ENCODE peak calls at places on chromosome 9, in six cellular contexts. One of them, this sample, is unnamed.

GRCh38 chr9:19451240-19452087 is 42.7 kb downstream of the ACER2 start:
- DNase-seq in H1: no peak
- DNase-seq in A549: no peak
- DNase-seq in lower leg skin: no peak
- DNase-seq in esophagus squamous epithelium: no peak
- DNase-seq in adrenal gland: no peak
- DNase-seq in this sample: no peak

GRCh38 chr9:15361737-15362136 is 54.7 kb upstream of the TTC39B start:
- DNase-seq in H1: no peak
- DNase-seq in A549: no peak
- DNase-seq in lower leg skin: no peak
- DNase-seq in esophagus squamous epithelium: no peak
- DNase-seq in adrenal gland: no peak
- DNase-seq in this sample: no peak

GRCh38 chr9:68780377-68780707 is 75.3 kb downstream of the PIP5K1B start:
- DNase-seq in H1: no peak
- DNase-seq in A549: no peak
- DNase-seq in lower leg skin: no peak
- DNase-seq in esophagus squamous epithelium: no peak
- DNase-seq in adrenal gland: no peak
- DNase-seq in this sample: no peak

GRCh38 chr9:91954841-91955471 is 4.9 kb upstream of the ROR2 start:
- DNase-seq in H1: peak
- DNase-seq in A549: peak
- DNase-seq in lower leg skin: peak
- DNase-seq in esophagus squamous epithelium: no peak
- DNase-seq in adrenal gland: peak
- DNase-seq in this sample: no peak

GRCh38 chr9:112380771-112381181 is 868 bp downstream of the HSDL2 start:
- DNase-seq in H1: no peak
- DNase-seq in A549: peak
- DNase-seq in lower leg skin: no peak
- DNase-seq in esophagus squamous epithelium: no peak
- DNase-seq in adrenal gland: peak
- DNase-seq in this sample: no peak

GRCh38 chr9:99577351-99577750 is 244.3 kb upstream of the NR4A3 start:
- DNase-seq in H1: no peak
- DNase-seq in A549: no peak
- DNase-seq in lower leg skin: no peak
- DNase-seq in esophagus squamous epithelium: no peak
- DNase-seq in adrenal gland: no peak
- DNase-seq in this sample: no peak

GRCh38 chr9:78566948-78567675 is 270.2 kb downstream of the PSAT1 start:
- DNase-seq in H1: no peak
- DNase-seq in A549: no peak
- DNase-seq in lower leg skin: no peak
- DNase-seq in esophagus squamous epithelium: no peak
- DNase-seq in adrenal gland: no peak
- DNase-seq in this sample: no peak

GRCh38 chr9:69502671-69503301 is 169.4 kb downstream of the APBA1 start:
- DNase-seq in H1: no peak
- DNase-seq in A549: no peak
- DNase-seq in lower leg skin: no peak
- DNase-seq in esophagus squamous epithelium: no peak
- DNase-seq in adrenal gland: no peak
- DNase-seq in this sample: no peak

GRCh38 chr9:10366171-10366779 is 246.5 kb downstream of the PTPRD start:
- DNase-seq in H1: no peak
- DNase-seq in A549: peak
- DNase-seq in lower leg skin: no peak
- DNase-seq in esophagus squamous epithelium: no peak
- DNase-seq in adrenal gland: no peak
- DNase-seq in this sample: no peak

GRCh38 chr9:83431470-83432060 is 106.6 kb downstream of the FRMD3 start:
- DNase-seq in H1: no peak
- DNase-seq in A549: peak
- DNase-seq in lower leg skin: no peak
- DNase-seq in esophagus squamous epithelium: no peak
- DNase-seq in adrenal gland: peak
- DNase-seq in this sample: peak

GRCh38 chr9:22307013-22307711 is 139.5 kb upstream of the DMRTA1 start:
- DNase-seq in H1: no peak
- DNase-seq in A549: peak
- DNase-seq in lower leg skin: no peak
- DNase-seq in esophagus squamous epithelium: no peak
- DNase-seq in adrenal gland: peak
- DNase-seq in this sample: no peak

GRCh38 chr9:121662359-121662758 is 10.9 kb downstream of the DAB2IP start:
- DNase-seq in H1: no peak
- DNase-seq in A549: no peak
- DNase-seq in lower leg skin: no peak
- DNase-seq in esophagus squamous epithelium: no peak
- DNase-seq in adrenal gland: no peak
- DNase-seq in this sample: no peak

GRCh38 chr9:61667559-61668121 is 477.8 kb downstream of the SPATA31A7 start:
- DNase-seq in H1: no peak
- DNase-seq in A549: no peak
- DNase-seq in lower leg skin: no peak
- DNase-seq in esophagus squamous epithelium: no peak
- DNase-seq in adrenal gland: no peak
- DNase-seq in this sample: no peak

GRCh38 chr9:133360400-133361393 is 4.3 kb downstream of the SURF2 start:
- DNase-seq in H1: no peak
- DNase-seq in A549: no peak
- DNase-seq in lower leg skin: no peak
- DNase-seq in esophagus squamous epithelium: no peak
- DNase-seq in adrenal gland: no peak
- DNase-seq in this sample: no peak

GRCh38 chr9:110114086-110114887 is 93.7 kb downstream of the C9orf152 start:
- DNase-seq in H1: no peak
- DNase-seq in A549: no peak
- DNase-seq in lower leg skin: no peak
- DNase-seq in esophagus squamous epithelium: no peak
- DNase-seq in adrenal gland: no peak
- DNase-seq in this sample: no peak

GRCh38 chr9:70399141-70399540 is 15.3 kb downstream of the KLF9 start:
- DNase-seq in H1: no peak
- DNase-seq in A549: no peak
- DNase-seq in lower leg skin: no peak
- DNase-seq in esophagus squamous epithelium: no peak
- DNase-seq in adrenal gland: no peak
- DNase-seq in this sample: no peak

GRCh38 chr9:112540800-112541199 is 54.2 kb downstream of the KIAA1958 start:
- DNase-seq in H1: no peak
- DNase-seq in A549: no peak
- DNase-seq in lower leg skin: no peak
- DNase-seq in esophagus squamous epithelium: no peak
- DNase-seq in adrenal gland: no peak
- DNase-seq in this sample: no peak

GRCh38 chr9:27194401-27195091 is 85.5 kb downstream of the TEK start:
- DNase-seq in H1: no peak
- DNase-seq in A549: peak
- DNase-seq in lower leg skin: no peak
- DNase-seq in esophagus squamous epithelium: no peak
- DNase-seq in adrenal gland: no peak
- DNase-seq in this sample: no peak

GRCh38 chr9:95085861-95086563 is 231.5 kb downstream of the FANCC start:
- DNase-seq in H1: no peak
- DNase-seq in A549: no peak
- DNase-seq in lower leg skin: no peak
- DNase-seq in esophagus squamous epithelium: no peak
- DNase-seq in adrenal gland: no peak
- DNase-seq in this sample: no peak

GRCh38 chr9:29456940-29457339 is 1883.7 kb upstream of the C9orf72 start:
- DNase-seq in H1: no peak
- DNase-seq in A549: no peak
- DNase-seq in lower leg skin: no peak
- DNase-seq in esophagus squamous epithelium: no peak
- DNase-seq in adrenal gland: no peak
- DNase-seq in this sample: no peak

GRCh38 chr9:135287627-135288026 is 192.0 kb upstream of the PPP1R26 start:
- DNase-seq in H1: no peak
- DNase-seq in A549: no peak
- DNase-seq in lower leg skin: no peak
- DNase-seq in esophagus squamous epithelium: no peak
- DNase-seq in adrenal gland: no peak
- DNase-seq in this sample: no peak

GRCh38 chr9:87140605-87141109 is 193.4 kb upstream of the GAS1 start:
- DNase-seq in H1: no peak
- DNase-seq in A549: no peak
- DNase-seq in lower leg skin: no peak
- DNase-seq in esophagus squamous epithelium: no peak
- DNase-seq in adrenal gland: no peak
- DNase-seq in this sample: no peak

GRCh38 chr9:17852108-17852507 is 273.2 kb downstream of the SH3GL2 start:
- DNase-seq in H1: no peak
- DNase-seq in A549: no peak
- DNase-seq in lower leg skin: no peak
- DNase-seq in esophagus squamous epithelium: no peak
- DNase-seq in adrenal gland: no peak
- DNase-seq in this sample: no peak

GRCh38 chr9:97982719-97983523 is at the start of gene ANP32B:
- DNase-seq in H1: peak
- DNase-seq in A549: peak
- DNase-seq in lower leg skin: peak
- DNase-seq in esophagus squamous epithelium: peak
- DNase-seq in adrenal gland: peak
- DNase-seq in this sample: peak

GRCh38 chr9:97982191-97982718 is 886 bp upstream of the ANP32B start:
- DNase-seq in H1: no peak
- DNase-seq in A549: no peak
- DNase-seq in lower leg skin: peak
- DNase-seq in esophagus squamous epithelium: no peak
- DNase-seq in adrenal gland: no peak
- DNase-seq in this sample: no peak

GRCh38 chr9:97984188-97985057 is 1.3 kb downstream of the ANP32B start:
- DNase-seq in H1: peak
- DNase-seq in A549: peak
- DNase-seq in lower leg skin: peak
- DNase-seq in esophagus squamous epithelium: peak
- DNase-seq in adrenal gland: peak
- DNase-seq in this sample: peak

GRCh38 chr9:97985058-97985861 is 2.1 kb downstream of the ANP32B start:
- DNase-seq in H1: peak
- DNase-seq in A549: peak
- DNase-seq in lower leg skin: peak
- DNase-seq in esophagus squamous epithelium: no peak
- DNase-seq in adrenal gland: no peak
- DNase-seq in this sample: peak

GRCh38 chr9:97983524-97984187 is 515 bp downstream of the ANP32B start:
- DNase-seq in H1: peak
- DNase-seq in A549: peak
- DNase-seq in lower leg skin: no peak
- DNase-seq in esophagus squamous epithelium: no peak
- DNase-seq in adrenal gland: peak
- DNase-seq in this sample: no peak
- TF ChIP-seq POLR2A in H1: peak
- TF ChIP-seq POLR2A in A549: no peak
- TF ChIP-seq POLR2A in lower leg skin: no peak
- TF ChIP-seq POLR2A in esophagus squamous epithelium: no peak
- TF ChIP-seq POLR2A in adrenal gland: no peak
- TF ChIP-seq POLR2A in this sample: peak

GRCh38 chr9:32954642-32955041 is 46.8 kb downstream of the APTX start:
- DNase-seq in H1: no peak
- DNase-seq in A549: peak
- DNase-seq in lower leg skin: no peak
- DNase-seq in esophagus squamous epithelium: no peak
- DNase-seq in adrenal gland: no peak
- DNase-seq in this sample: no peak

GRCh38 chr9:32956606-32957005 is 44.8 kb downstream of the APTX start:
- DNase-seq in H1: no peak
- DNase-seq in A549: no peak
- DNase-seq in lower leg skin: no peak
- DNase-seq in esophagus squamous epithelium: no peak
- DNase-seq in adrenal gland: no peak
- DNase-seq in this sample: no peak

DNA sequence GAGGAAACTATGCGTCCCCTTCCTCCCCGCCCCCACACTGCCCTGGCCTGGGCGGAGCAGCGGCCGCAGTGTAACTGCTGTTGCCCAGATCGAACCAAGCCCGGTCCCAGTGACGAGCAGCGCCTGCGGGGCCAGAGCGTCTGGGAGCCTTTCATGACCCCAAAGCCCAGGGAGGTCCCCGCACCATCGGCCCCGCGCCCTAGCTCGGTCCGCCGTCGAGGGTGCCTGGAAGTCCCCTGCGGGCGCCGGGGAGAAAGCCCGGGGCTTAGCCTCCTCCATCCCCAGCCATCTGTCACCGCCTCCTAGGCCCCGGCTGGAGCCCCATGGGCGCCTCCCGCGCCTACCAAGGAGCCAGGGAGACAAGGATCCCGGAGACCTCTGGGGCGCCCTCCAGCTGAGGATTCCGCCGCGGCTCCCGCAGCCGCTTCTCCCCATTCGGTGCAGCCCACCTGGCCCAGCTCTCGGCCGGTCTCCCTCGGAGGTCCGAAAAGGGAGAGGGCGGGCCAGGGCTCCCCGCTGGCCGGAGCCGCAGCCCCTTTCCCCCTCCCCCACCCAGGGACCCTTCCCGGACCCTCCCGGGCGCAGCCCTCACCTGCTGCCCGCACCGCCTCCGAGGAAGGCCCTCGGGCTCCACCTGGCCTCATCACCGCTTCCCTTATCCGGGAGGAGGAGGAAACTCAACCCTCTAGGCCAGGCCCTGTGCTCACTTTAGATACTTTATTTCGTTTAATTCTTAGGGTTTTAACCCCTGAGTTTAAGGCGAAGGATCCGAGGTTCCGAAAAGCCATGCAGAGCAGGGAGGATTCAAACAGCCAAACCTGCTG is 45.6 kb downstream of the APTX start:
- DNase-seq in H1: peak
- DNase-seq in A549: no peak
- DNase-seq in lower leg skin: no peak
- DNase-seq in esophagus squamous epithelium: no peak
- DNase-seq in adrenal gland: no peak
- DNase-seq in this sample: no peak
- H3K4me3 ChIP-seq in H1: no peak
- H3K4me3 ChIP-seq in A549: no peak
- H3K4me3 ChIP-seq in lower leg skin: no peak
- H3K4me3 ChIP-seq in esophagus squamous epithelium: no peak
- H3K4me3 ChIP-seq in adrenal gland: no peak
- H3K4me3 ChIP-seq in this sample: no peak

DNA sequence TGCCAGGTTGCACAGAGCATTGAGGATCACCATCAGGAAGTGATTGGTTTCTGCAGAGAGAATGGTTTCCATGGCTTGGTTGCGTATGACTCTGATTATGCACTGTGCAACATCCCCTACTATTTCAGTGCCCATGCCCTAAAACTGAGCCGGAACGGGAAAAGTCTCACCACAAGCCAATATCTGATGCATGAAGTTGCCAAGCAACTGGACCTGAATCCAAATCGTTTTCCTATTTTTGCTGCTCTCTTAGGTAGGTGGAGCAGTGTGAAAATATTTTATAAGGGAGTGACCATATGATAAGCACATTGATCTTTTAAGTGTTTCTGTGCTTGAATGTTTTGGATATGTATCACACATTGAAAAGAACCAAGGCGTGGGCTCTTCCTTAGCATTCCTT is 17.8 kb upstream of the FAM120AOS start:
- DNase-seq in H1: no peak
- DNase-seq in A549: no peak
- DNase-seq in lower leg skin: no peak
- DNase-seq in esophagus squamous epithelium: no peak
- DNase-seq in adrenal gland: no peak
- DNase-seq in this sample: no peak
- TF ChIP-seq CTCF in H1: no peak
- TF ChIP-seq CTCF in A549: no peak
- TF ChIP-seq CTCF in lower leg skin: no peak
- TF ChIP-seq CTCF in esophagus squamous epithelium: no peak
- TF ChIP-seq CTCF in adrenal gland: no peak
- TF ChIP-seq CTCF in this sample: no peak

GRCh38 chr9:76643399-76644117 is 120.7 kb upstream of the PCA3 start:
- DNase-seq in H1: peak
- DNase-seq in A549: no peak
- DNase-seq in lower leg skin: no peak
- DNase-seq in esophagus squamous epithelium: no peak
- DNase-seq in adrenal gland: no peak
- DNase-seq in this sample: no peak
- TF ChIP-seq POLR2A in H1: no peak
- TF ChIP-seq POLR2A in A549: no peak
- TF ChIP-seq POLR2A in lower leg skin: no peak
- TF ChIP-seq POLR2A in esophagus squamous epithelium: no peak
- TF ChIP-seq POLR2A in adrenal gland: no peak
- TF ChIP-seq POLR2A in this sample: no peak

This sample was measured in breast epithelium.